ENCODE peak calls at places on chromosomes 2 and 18, in four cellular contexts. K is cardiac fibroblast, X is GM23338, L is Peyer's patch. C is an unnamed sample.

GRCh38 chr2:98822301-98823164 is 91.6 kb upstream of the MGAT4A start:
- DNase-seq in K (no peak), L (peak), X (peak), C (peak)

GRCh38 chr2:238848566-238848940 is 668 bp downstream of the TWIST2 start:
- DNase-seq in K (no peak), X (peak), L (no peak), C (no peak)

GRCh38 chr2:12073217-12073852 is 326.9 kb downstream of the LPIN1 start:
- DNase-seq in X (no peak), L (no peak), K (no peak), C (no peak)

GRCh38 chr18:47343291-47343690 is 91.8 kb upstream of the SKOR2 start:
- DNase-seq in X (no peak), K (no peak), L (no peak), C (no peak)

GRCh38 chr2:26651458-26652155 is 10.4 kb upstream of the CIB4 start:
- DNase-seq in L (no peak), K (no peak), X (no peak), C (no peak)

GRCh38 chr2:43196773-43197567 is 29.4 kb downstream of the ZFP36L2 start:
- DNase-seq in X (no peak), L (no peak), K (no peak), C (peak)

GRCh38 chr2:12797815-12798214 is 81.1 kb downstream of the TRIB2 start:
- DNase-seq in L (no peak), K (peak), X (no peak), C (no peak)

GRCh38 chr2:27737676-27738348 is 33.7 kb upstream of the MRPL33 start:
- DNase-seq in K (peak), X (no peak), L (no peak), C (no peak)

GRCh38 chr2:10504994-10505820 is 57.1 kb upstream of the ODC1 start:
- DNase-seq in L (peak), K (no peak), X (no peak), C (no peak)

GRCh38 chr2:111091811-111092211 is 28.9 kb upstream of the BCL2L11 start:
- DNase-seq in L (no peak), X (no peak), K (no peak), C (no peak)

GRCh38 chr2:60213865-60214657 is 339.4 kb downstream of the BCL11A start:
- DNase-seq in L (no peak), K (peak), X (no peak), C (no peak)

GRCh38 chr18:25805939-25806338 is 284.5 kb downstream of the SS18 start:
- DNase-seq in X (no peak), L (no peak), K (no peak), C (no peak)

GRCh38 chr2:233354971-233355574 is 779 bp downstream of the DGKD start:
- DNase-seq in X (peak), L (peak), K (peak), C (peak)

GRCh38 chr2:85990084-85990483 is 101.3 kb upstream of the ST3GAL5 start:
- DNase-seq in K (no peak), L (no peak), X (no peak), C (no peak)

GRCh38 chr2:66840321-66841014 is 405.5 kb downstream of the MEIS1 start:
- DNase-seq in X (no peak), L (no peak), K (peak), C (no peak)

GRCh38 chr2:13821255-13821880 is 811.1 kb upstream of the LRATD1 start:
- DNase-seq in K (peak), L (no peak), X (no peak), C (no peak)

GRCh38 chr2:164514491-164514890 is 106.8 kb downstream of the GRB14 start:
- DNase-seq in K (peak), X (no peak), L (no peak), C (no peak)

GRCh38 chr2:37776487-37776886 is 105.0 kb upstream of the CDC42EP3 start:
- DNase-seq in L (no peak), X (no peak), K (peak), C (no peak)

GRCh38 chr18:21179590-21180220 is 62.3 kb upstream of the GREB1L start:
- DNase-seq in K (peak), L (peak), X (peak), C (peak)

GRCh38 chr2:59892398-59892797 is 661.1 kb downstream of the BCL11A start:
- DNase-seq in L (no peak), X (peak), K (no peak), C (no peak)

GRCh38 chr2:217049931-217050330 is 190.1 kb upstream of the TNP1 start:
- DNase-seq in K (no peak), L (no peak), X (no peak), C (no peak)

GRCh38 chr18:490024-490366 is 10.5 kb downstream of the COLEC12 start:
- DNase-seq in X (no peak), K (no peak), L (no peak), C (no peak)

GRCh38 chr2:157307021-157307420 is 18.6 kb downstream of the ERMN start:
- DNase-seq in X (peak), K (no peak), L (no peak), C (no peak)

GRCh38 chr2:241635756-241636155 is 1.2 kb downstream of the THAP4 start:
- DNase-seq in X (no peak), L (no peak), K (peak), C (no peak)

GRCh38 chr2:136225950-136226835 is 108.2 kb upstream of the CXCR4 start:
- DNase-seq in L (peak), K (no peak), X (peak), C (no peak)

GRCh38 chr2:72136933-72137497 is 10.6 kb downstream of the CYP26B1 start:
- DNase-seq in L (no peak), X (no peak), K (no peak), C (no peak)

GRCh38 chr2:10223471-10223870 is 79.2 kb upstream of the HPCAL1 start:
- DNase-seq in X (no peak), K (no peak), L (no peak), C (no peak)

GRCh38 chr2:949894-950626 is 589 bp upstream of the SNTG2 start:
- DNase-seq in K (no peak), L (no peak), X (peak), C (peak)

GRCh38 chr2:12807907-12808810 is 91.4 kb downstream of the TRIB2 start:
- DNase-seq in X (no peak), L (no peak), K (peak), C (no peak)

GRCh38 chr18:35949903-35950627 is 22.4 kb upstream of the RMP24 start:
- DNase-seq in K (peak), X (peak), L (peak), C (peak)

GRCh38 chr2:12534646-12535263 is 182.0 kb upstream of the TRIB2 start:
- DNase-seq in X (peak), L (no peak), K (peak), C (no peak)

GRCh38 chr2:232887171-232887850 is 17.2 kb downstream of the SNORC start:
- DNase-seq in L (no peak), X (peak), K (no peak), C (no peak)

GRCh38 chr2:63192169-63192888 is 141.7 kb downstream of the OTX1 start:
- DNase-seq in X (no peak), K (no peak), L (no peak), C (no peak)

GRCh38 chr2:138572318-138572717 is 70.7 kb downstream of the SPOPL start:
- DNase-seq in L (no peak), K (peak), X (no peak), C (no peak)

GRCh38 chr2:8541636-8542035 is 140.2 kb upstream of the ID2 start:
- DNase-seq in L (peak), K (no peak), X (no peak), C (no peak)

GRCh38 chr2:23617167-23617787 is 232.3 kb downstream of the KLHL29 start:
- DNase-seq in K (peak), X (no peak), L (no peak), C (no peak)

GRCh38 chr2:28406276-28407096 is 13.8 kb downstream of the FOSL2 start:
- DNase-seq in L (peak), X (no peak), K (peak), C (peak)

DNA sequence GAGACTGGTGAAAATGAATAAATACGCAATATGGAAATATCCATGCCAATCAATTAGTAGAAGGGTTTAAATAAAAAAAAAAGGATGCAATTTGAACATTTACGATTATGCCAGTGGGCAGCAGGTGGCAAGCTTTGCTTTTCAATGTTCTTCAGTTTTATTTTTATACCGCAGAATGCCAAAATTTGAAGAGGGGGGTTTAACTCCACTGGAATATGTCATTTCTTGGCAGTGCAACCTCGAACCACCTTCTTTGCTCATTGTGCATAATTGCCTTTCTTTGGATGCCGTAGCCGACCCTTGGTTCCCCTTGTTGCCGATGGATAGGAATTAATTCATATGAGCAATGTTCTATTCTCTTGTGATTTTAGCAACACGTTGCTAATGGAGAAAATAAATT is 88.0 kb downstream of the LTBP1 start:
- DNase-seq in K (peak), L (no peak), X (no peak), C (no peak)
- TF ChIP-seq CTCF in K (peak), L (peak), X (peak), C (no peak)

GRCh38 chr2:240589381-240589780 is 2.8 kb downstream of the CAPN10 start:
- DNase-seq in L (no peak), X (no peak), K (no peak), C (no peak)
- TF ChIP-seq CTCF in L (no peak), X (no peak), K (no peak), C (no peak)

GRCh38 chr18:23503038-23503966 is at the start of gene RMC1:
- DNase-seq in X (peak), K (peak), L (peak), C (peak)
- TF ChIP-seq CTCF in X (peak), K (no peak), L (peak), C (no peak)

DNA sequence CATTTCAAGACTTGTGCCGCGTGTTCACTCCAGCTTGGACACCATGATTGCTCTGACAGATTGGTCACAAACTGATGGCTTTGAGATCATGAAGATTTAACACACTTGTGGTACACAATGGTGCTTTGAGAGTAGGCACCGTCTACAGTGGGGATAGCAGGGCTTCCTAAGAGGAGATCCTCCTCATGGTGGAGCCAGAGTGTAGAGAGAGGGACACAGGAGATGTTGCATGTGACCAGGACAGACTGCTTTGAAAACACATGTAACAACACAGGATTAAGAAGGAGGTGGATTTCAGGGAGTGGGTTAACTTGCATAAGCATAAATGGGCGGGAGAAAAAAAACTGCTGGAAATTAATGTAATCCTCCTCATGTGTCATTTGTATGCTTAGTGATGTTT is 95.7 kb upstream of the LINC00305 start:
- DNase-seq in L (no peak), X (peak), K (no peak), C (no peak)
- TF ChIP-seq CTCF in L (peak), X (peak), K (no peak), C (no peak)

GRCh38 chr2:133641497-133641896 is 73.2 kb upstream of the NCKAP5 start:
- DNase-seq in X (peak), K (no peak), L (no peak), C (no peak)
- TF ChIP-seq CTCF in X (peak), K (peak), L (no peak), C (no peak)

GRCh38 chr2:175233135-175233719 is 51.7 kb upstream of the ATP5MC3 start:
- DNase-seq in K (peak), L (no peak), X (no peak), C (no peak)
- TF ChIP-seq CTCF in K (no peak), L (no peak), X (no peak), C (no peak)

DNA sequence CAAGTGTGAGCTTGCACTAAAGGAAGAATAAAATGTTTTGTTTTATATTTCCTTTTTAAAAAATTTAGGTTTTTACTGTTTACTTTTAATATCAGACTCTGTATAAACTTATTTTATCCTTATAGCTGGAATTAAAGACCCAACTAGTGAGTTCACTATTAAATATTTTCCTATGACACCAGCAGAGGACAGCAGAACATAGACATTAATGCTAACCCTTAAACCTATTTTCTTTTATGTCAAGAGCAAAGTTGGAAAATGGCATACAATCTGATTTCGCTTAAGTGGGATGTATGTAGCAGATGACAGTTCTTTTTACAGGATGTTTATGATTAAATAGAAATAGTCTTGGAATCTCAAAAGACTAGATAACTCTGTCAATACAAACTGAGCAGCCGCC is 188.2 kb upstream of the XIRP2 start:
- DNase-seq in L (no peak), X (peak), K (peak), C (no peak)
- TF ChIP-seq CTCF in L (no peak), X (no peak), K (peak), C (peak)

DNA sequence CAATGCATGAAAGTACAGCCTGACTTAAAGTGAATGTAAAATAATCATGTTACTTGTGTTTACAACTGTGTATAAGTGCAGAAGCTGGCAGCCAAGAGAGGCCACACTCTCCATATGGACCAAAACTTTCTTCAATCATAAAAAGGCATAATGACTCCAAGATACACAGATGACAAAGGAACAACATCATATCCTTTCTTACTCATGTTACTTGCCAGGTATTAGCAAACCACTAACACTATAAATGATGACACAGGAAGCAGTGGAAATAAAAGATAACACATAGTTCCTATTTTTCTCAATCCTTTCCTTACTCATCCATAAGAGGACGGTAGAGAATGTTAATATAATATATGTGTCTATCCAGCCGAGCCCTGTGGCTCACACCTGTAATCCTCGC is 400.0 kb upstream of the CDH2 start:
- DNase-seq in L (no peak), K (no peak), X (no peak), C (no peak)
- TF ChIP-seq CTCF in L (no peak), K (no peak), X (no peak), C (no peak)

DNA sequence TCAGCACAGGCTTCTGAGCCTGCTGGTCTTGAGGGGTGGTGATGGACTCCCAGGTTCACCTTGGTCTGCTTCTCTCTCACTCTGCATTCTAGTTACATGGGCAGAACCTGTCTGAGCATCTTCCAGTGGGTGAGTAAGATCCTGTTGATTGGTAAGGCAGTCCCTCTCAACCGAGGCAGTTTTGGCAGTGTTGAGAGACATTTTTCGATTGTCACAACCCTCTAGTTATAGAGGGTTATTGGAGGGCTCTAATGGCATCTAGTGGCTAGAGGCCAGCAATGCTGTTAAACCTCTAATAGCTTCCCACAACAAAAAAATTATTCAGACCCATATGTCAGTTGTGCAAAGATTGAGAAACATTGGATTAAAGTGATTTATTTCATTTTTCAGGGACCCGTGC is 9.3 kb upstream of the MGAT5 start:
- DNase-seq in X (no peak), K (no peak), L (no peak), C (no peak)
- TF ChIP-seq CTCF in X (peak), K (no peak), L (no peak), C (no peak)

C was measured in activated CD8-positive, alpha-beta T cell treated with anti-CD3 and anti-CD28 coated beads for 36 hours.